ENCODE peak calls at places on chromosomes 7 and 10, in eight cellular contexts. U is H1; R is A172; V is CD8-positive, alpha-beta T cell; G is activated T-cell treated with anti-CD3 and anti-CD28 coated beads, Interleukin-2, amount 50 U/mL, for 72 hours; E is effector memory CD8-positive, alpha-beta T cell; D is EH; Z is BJ. M is an unnamed sample.

GRCh38 chr10:77564781-77565589 is 72.6 kb downstream of the KCNMA1 start:
- DNase-seq in G (no peak), V (no peak), E (no peak), Z (peak; percentile 29), D (peak; percentile 90), R (peak; percentile 97), U (peak; percentile 82), M (no peak)

GRCh38 chr10:126090911-126091728 is 194.8 kb downstream of the FANK1 start:
- DNase-seq in R (peak; percentile 91), E (no peak), G (no peak), Z (peak; percentile 82), V (no peak), U (no peak), D (peak; percentile 97), M (peak; percentile 27)

GRCh38 chr7:123916240-123916724 is 8.8 kb upstream of the SPAM1 start:
- DNase-seq in G (no peak), D (peak; percentile 0), E (no peak), Z (no peak), R (peak; percentile 26), U (peak; percentile 39), V (no peak), M (peak; percentile 22)

GRCh38 chr10:68869623-68870022 is 31.5 kb upstream of the DDX50 start:
- DNase-seq in R (no peak), G (no peak), V (no peak), U (no peak), Z (no peak), E (no peak), D (no peak), M (peak; percentile 28)

GRCh38 chr10:89644691-89644966 is 413 bp downstream of the PANK1 start:
- DNase-seq in G (no peak), D (no peak), V (no peak), R (no peak), U (no peak), Z (no peak), E (no peak), M (no peak)

GRCh38 chr7:156397249-156397648 is 243.3 kb upstream of the RNF32 start:
- DNase-seq in D (no peak), R (no peak), U (no peak), G (no peak), V (no peak), Z (no peak), E (no peak), M (no peak)

GRCh38 chr10:17206210-17206709 is 4.8 kb upstream of the TRDMT1 start:
- DNase-seq in Z (no peak), V (peak; percentile 11), R (peak; percentile 89), U (no peak), D (peak; percentile 89), E (peak; percentile 54), G (peak; percentile 56), M (peak; percentile 30)

GRCh38 chr7:121447939-121448338 is 51.8 kb upstream of the FAM3C start:
- DNase-seq in R (no peak), G (no peak), Z (no peak), D (no peak), U (no peak), V (no peak), E (no peak), M (no peak)

GRCh38 chr10:32153931-32154330 is 97.7 kb upstream of the KIF5B start:
- DNase-seq in V (no peak), Z (no peak), D (no peak), R (no peak), U (no peak), E (no peak), G (no peak), M (no peak)

GRCh38 chr7:36796850-36797618 is 72.7 kb upstream of the AOAH start:
- DNase-seq in R (no peak), E (no peak), G (no peak), Z (no peak), V (no peak), D (no peak), U (no peak), M (no peak)

GRCh38 chr10:122655524-122656307 is 43.9 kb downstream of the C10orf120 start:
- DNase-seq in R (no peak), E (no peak), D (no peak), V (no peak), Z (no peak), G (no peak), U (no peak), M (no peak)